ENCODE peak calls at places on chromosomes 2 and 18, in five cellular contexts. One of them, this sample, is unnamed.

GRCh38 chr18:75612491-75612890 is 185.0 kb upstream of the SMIM21 start:
- DNase-seq in dorsolateral prefrontal cortex: no peak
- DNase-seq in sigmoid colon: no peak
- DNase-seq in brain microvascular endothelial cell: no peak
- DNase-seq in A549: no peak
- DNase-seq in this sample: no peak

GRCh38 chr18:37987901-37988300 is 422.3 kb upstream of the CELF4 start:
- DNase-seq in dorsolateral prefrontal cortex: no peak
- DNase-seq in sigmoid colon: no peak
- DNase-seq in brain microvascular endothelial cell: no peak
- DNase-seq in A549: no peak
- DNase-seq in this sample: no peak

GRCh38 chr18:31722369-31722957 is 38.1 kb upstream of the B4GALT6 start:
- DNase-seq in dorsolateral prefrontal cortex: peak
- DNase-seq in sigmoid colon: peak
- DNase-seq in brain microvascular endothelial cell: peak
- DNase-seq in A549: peak
- DNase-seq in this sample: no peak

GRCh38 chr18:11279461-11279860 is 130.1 kb upstream of the PIEZO2 start:
- DNase-seq in dorsolateral prefrontal cortex: no peak
- DNase-seq in sigmoid colon: no peak
- DNase-seq in brain microvascular endothelial cell: no peak
- DNase-seq in A549: no peak
- DNase-seq in this sample: no peak

GRCh38 chr18:76817888-76818611 is 4.3 kb upstream of the ZNF236 start:
- DNase-seq in dorsolateral prefrontal cortex: no peak
- DNase-seq in sigmoid colon: no peak
- DNase-seq in brain microvascular endothelial cell: no peak
- DNase-seq in A549: no peak
- DNase-seq in this sample: no peak

GRCh38 chr18:35083174-35083712 is 42.0 kb downstream of the MAPRE2 start:
- DNase-seq in dorsolateral prefrontal cortex: no peak
- DNase-seq in sigmoid colon: no peak
- DNase-seq in brain microvascular endothelial cell: no peak
- DNase-seq in A549: no peak
- DNase-seq in this sample: no peak

GRCh38 chr2:37168217-37168981 is 11.6 kb upstream of the EIF2AK2 start:
- DNase-seq in dorsolateral prefrontal cortex: no peak
- DNase-seq in sigmoid colon: no peak
- DNase-seq in brain microvascular endothelial cell: peak
- DNase-seq in A549: peak
- DNase-seq in this sample: no peak

GRCh38 chr2:63861220-63861822 is 19.6 kb downstream of the UGP2 start:
- DNase-seq in dorsolateral prefrontal cortex: no peak
- DNase-seq in sigmoid colon: peak
- DNase-seq in brain microvascular endothelial cell: peak
- DNase-seq in A549: peak
- DNase-seq in this sample: no peak

GRCh38 chr2:240451108-240451611 is 15.7 kb downstream of the GPC1 start:
- DNase-seq in dorsolateral prefrontal cortex: peak
- DNase-seq in sigmoid colon: peak
- DNase-seq in brain microvascular endothelial cell: no peak
- DNase-seq in A549: no peak
- DNase-seq in this sample: no peak

GRCh38 chr2:216116418-216116817 is 7.3 kb downstream of the XRCC5 start:
- DNase-seq in dorsolateral prefrontal cortex: no peak
- DNase-seq in sigmoid colon: no peak
- DNase-seq in brain microvascular endothelial cell: no peak
- DNase-seq in A549: no peak
- DNase-seq in this sample: no peak

GRCh38 chr2:37582911-37583310 is 88.5 kb downstream of the CDC42EP3 start:
- DNase-seq in dorsolateral prefrontal cortex: no peak
- DNase-seq in sigmoid colon: no peak
- DNase-seq in brain microvascular endothelial cell: no peak
- DNase-seq in A549: no peak
- DNase-seq in this sample: no peak

GRCh38 chr18:28125051-28125450 is 51.9 kb downstream of the CDH2 start:
- DNase-seq in dorsolateral prefrontal cortex: no peak
- DNase-seq in sigmoid colon: no peak
- DNase-seq in brain microvascular endothelial cell: no peak
- DNase-seq in A549: no peak
- DNase-seq in this sample: no peak

GRCh38 chr2:174858745-174859144 is 94.5 kb upstream of the CHRNA1 start:
- DNase-seq in dorsolateral prefrontal cortex: no peak
- DNase-seq in sigmoid colon: no peak
- DNase-seq in brain microvascular endothelial cell: no peak
- DNase-seq in A549: no peak
- DNase-seq in this sample: no peak

GRCh38 chr18:69469444-69469919 is 68.8 kb downstream of the DOK6 start:
- DNase-seq in dorsolateral prefrontal cortex: no peak
- DNase-seq in sigmoid colon: peak
- DNase-seq in brain microvascular endothelial cell: no peak
- DNase-seq in A549: peak
- DNase-seq in this sample: no peak

GRCh38 chr2:180761224-180761623 is 219.2 kb upstream of the UBE2E3 start:
- DNase-seq in dorsolateral prefrontal cortex: no peak
- DNase-seq in sigmoid colon: no peak
- DNase-seq in brain microvascular endothelial cell: peak
- DNase-seq in A549: no peak
- DNase-seq in this sample: no peak

GRCh38 chr18:3117493-3118192 is 102.1 kb downstream of the MYOM1 start:
- DNase-seq in dorsolateral prefrontal cortex: no peak
- DNase-seq in sigmoid colon: no peak
- DNase-seq in brain microvascular endothelial cell: no peak
- DNase-seq in A549: no peak
- DNase-seq in this sample: no peak

GRCh38 chr18:55779461-55779710 is 191.4 kb upstream of the TCF4 start:
- DNase-seq in dorsolateral prefrontal cortex: no peak
- DNase-seq in sigmoid colon: no peak
- DNase-seq in brain microvascular endothelial cell: no peak
- DNase-seq in A549: no peak
- DNase-seq in this sample: no peak

GRCh38 chr2:71951067-71951436 is 196.6 kb downstream of the CYP26B1 start:
- DNase-seq in dorsolateral prefrontal cortex: no peak
- DNase-seq in sigmoid colon: no peak
- DNase-seq in brain microvascular endothelial cell: no peak
- DNase-seq in A549: no peak
- DNase-seq in this sample: no peak

GRCh38 chr2:191811807-191812602 is 34.9 kb downstream of the CAVIN2 start:
- DNase-seq in dorsolateral prefrontal cortex: peak
- DNase-seq in sigmoid colon: peak
- DNase-seq in brain microvascular endothelial cell: peak
- DNase-seq in A549: peak
- DNase-seq in this sample: no peak

GRCh38 chr2:220499281-220499680 is 871.9 kb downstream of the SLC4A3 start:
- DNase-seq in dorsolateral prefrontal cortex: peak
- DNase-seq in sigmoid colon: no peak
- DNase-seq in brain microvascular endothelial cell: peak
- DNase-seq in A549: peak
- DNase-seq in this sample: no peak

GRCh38 chr18:46469186-46469915 is 187.7 kb downstream of the LOXHD1 start:
- DNase-seq in dorsolateral prefrontal cortex: no peak
- DNase-seq in sigmoid colon: no peak
- DNase-seq in brain microvascular endothelial cell: no peak
- DNase-seq in A549: no peak
- DNase-seq in this sample: no peak

GRCh38 chr2:16608661-16609643 is 56.7 kb downstream of the CYRIA start:
- DNase-seq in dorsolateral prefrontal cortex: peak
- DNase-seq in sigmoid colon: peak
- DNase-seq in brain microvascular endothelial cell: peak
- DNase-seq in A549: peak
- DNase-seq in this sample: peak

GRCh38 chr18:66342577-66342976 is 261.3 kb downstream of the CDH19 start:
- DNase-seq in dorsolateral prefrontal cortex: no peak
- DNase-seq in sigmoid colon: no peak
- DNase-seq in brain microvascular endothelial cell: no peak
- DNase-seq in A549: no peak
- DNase-seq in this sample: no peak

GRCh38 chr2:55710025-55710424 is 16.4 kb upstream of the PNPT1 start:
- DNase-seq in dorsolateral prefrontal cortex: no peak
- DNase-seq in sigmoid colon: no peak
- DNase-seq in brain microvascular endothelial cell: no peak
- DNase-seq in A549: no peak
- DNase-seq in this sample: no peak

GRCh38 chr2:75606851-75607798 is 39.5 kb upstream of the MRPL19 start:
- DNase-seq in dorsolateral prefrontal cortex: no peak
- DNase-seq in sigmoid colon: no peak
- DNase-seq in brain microvascular endothelial cell: peak
- DNase-seq in A549: no peak
- DNase-seq in this sample: no peak

GRCh38 chr2:11785611-11785940 is 39.1 kb downstream of the LPIN1 start:
- DNase-seq in dorsolateral prefrontal cortex: no peak
- DNase-seq in sigmoid colon: no peak
- DNase-seq in brain microvascular endothelial cell: no peak
- DNase-seq in A549: no peak
- DNase-seq in this sample: no peak

GRCh38 chr2:187118331-187119099 is 269.5 kb upstream of the ZSWIM2 start:
- DNase-seq in dorsolateral prefrontal cortex: no peak
- DNase-seq in sigmoid colon: no peak
- DNase-seq in brain microvascular endothelial cell: no peak
- DNase-seq in A549: no peak
- DNase-seq in this sample: no peak

GRCh38 chr2:18949871-18950597 is 360.7 kb upstream of the NT5C1B start:
- DNase-seq in dorsolateral prefrontal cortex: no peak
- DNase-seq in sigmoid colon: no peak
- DNase-seq in brain microvascular endothelial cell: peak
- DNase-seq in A549: peak
- DNase-seq in this sample: no peak

GRCh38 chr2:16625201-16625729 is 40.4 kb downstream of the CYRIA start:
- DNase-seq in dorsolateral prefrontal cortex: no peak
- DNase-seq in sigmoid colon: no peak
- DNase-seq in brain microvascular endothelial cell: no peak
- DNase-seq in A549: no peak
- DNase-seq in this sample: no peak

GRCh38 chr2:145411493-145411892 is 891.6 kb upstream of the ZEB2 start:
- DNase-seq in dorsolateral prefrontal cortex: no peak
- DNase-seq in sigmoid colon: no peak
- DNase-seq in brain microvascular endothelial cell: no peak
- DNase-seq in A549: no peak
- DNase-seq in this sample: no peak

GRCh38 chr2:23691576-23691975 is 235.3 kb downstream of the ATAD2B start:
- DNase-seq in dorsolateral prefrontal cortex: no peak
- DNase-seq in sigmoid colon: no peak
- DNase-seq in brain microvascular endothelial cell: no peak
- DNase-seq in A549: no peak
- DNase-seq in this sample: no peak

DNA sequence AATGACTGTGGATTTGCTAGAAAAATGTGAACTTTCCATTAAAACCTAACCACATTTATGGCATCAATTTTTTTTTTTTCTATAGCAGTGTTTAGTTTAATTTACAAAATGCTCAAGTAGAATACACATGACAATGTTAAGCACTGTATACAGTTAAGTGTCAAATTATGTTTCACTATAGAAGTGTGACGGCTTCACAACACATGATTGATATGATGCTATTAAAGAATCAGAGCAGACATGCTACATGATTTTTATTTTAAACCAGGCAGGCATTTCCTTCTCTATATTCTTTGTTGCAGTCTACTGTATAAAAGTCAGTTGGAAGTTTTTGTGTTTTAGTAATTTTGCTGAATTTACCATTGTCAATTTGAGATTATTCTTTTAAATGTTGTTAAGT is 43.6 kb downstream of the PROKR1 start:
- DNase-seq in dorsolateral prefrontal cortex: no peak
- DNase-seq in sigmoid colon: no peak
- DNase-seq in brain microvascular endothelial cell: no peak
- DNase-seq in A549: no peak
- DNase-seq in this sample: no peak
- H3K4me3 ChIP-seq in dorsolateral prefrontal cortex: no peak
- H3K4me3 ChIP-seq in sigmoid colon: no peak
- H3K4me3 ChIP-seq in brain microvascular endothelial cell: no peak
- H3K4me3 ChIP-seq in A549: no peak
- H3K4me3 ChIP-seq in this sample: no peak

GRCh38 chr2:241859017-241859435 is 332 bp upstream of the PDCD1 start:
- DNase-seq in dorsolateral prefrontal cortex: no peak
- DNase-seq in sigmoid colon: no peak
- DNase-seq in brain microvascular endothelial cell: no peak
- DNase-seq in A549: no peak
- DNase-seq in this sample: no peak

GRCh38 chr2:241860184-241861078 is 1.7 kb upstream of the PDCD1 start:
- DNase-seq in dorsolateral prefrontal cortex: peak
- DNase-seq in sigmoid colon: peak
- DNase-seq in brain microvascular endothelial cell: no peak
- DNase-seq in A549: no peak
- DNase-seq in this sample: no peak

GRCh38 chr2:241858206-241859016 is at the start of gene PDCD1:
- DNase-seq in dorsolateral prefrontal cortex: peak
- DNase-seq in sigmoid colon: peak
- DNase-seq in brain microvascular endothelial cell: no peak
- DNase-seq in A549: no peak
- DNase-seq in this sample: no peak

GRCh38 chr2:241861264-241861663 is 2.6 kb upstream of the PDCD1 start:
- DNase-seq in dorsolateral prefrontal cortex: no peak
- DNase-seq in sigmoid colon: no peak
- DNase-seq in brain microvascular endothelial cell: no peak
- DNase-seq in A549: no peak
- DNase-seq in this sample: no peak

DNA sequence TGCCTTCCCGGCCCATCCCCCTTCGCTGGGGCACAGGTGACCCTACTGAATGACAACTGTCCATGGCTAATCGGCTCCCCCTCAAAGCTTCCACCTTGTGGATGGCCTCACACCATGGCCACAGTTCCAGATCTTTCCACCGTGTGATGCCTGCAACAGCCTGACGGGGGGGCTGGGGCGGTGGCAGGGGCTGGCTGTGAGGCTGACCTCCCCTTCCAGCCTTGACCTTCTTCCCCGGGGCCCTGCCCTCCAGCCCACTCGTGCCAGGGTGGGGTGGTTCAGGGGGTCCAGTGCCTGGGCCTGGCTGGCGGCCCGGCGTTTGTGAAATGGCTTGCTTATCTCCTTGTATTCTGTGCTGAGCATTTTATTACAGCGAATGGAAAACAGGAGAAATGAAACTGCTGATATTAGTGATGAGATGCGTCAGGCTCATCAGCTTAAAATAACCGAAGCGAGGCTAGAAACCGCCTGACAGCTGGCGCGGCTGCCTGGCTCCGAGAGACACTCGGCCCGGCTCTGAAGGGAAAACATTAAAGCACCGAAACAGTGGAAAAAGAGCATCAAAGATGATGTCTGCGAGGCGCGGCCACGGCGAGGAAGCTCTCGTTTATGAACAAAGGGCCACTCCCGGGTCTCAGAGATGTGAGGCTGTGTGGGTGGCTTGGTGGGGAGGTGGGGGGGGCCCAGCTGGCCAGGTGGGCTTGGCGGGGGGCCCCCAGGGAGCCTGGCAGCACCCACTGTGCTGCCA is 916 bp upstream of the PDCD1 start:
- DNase-seq in dorsolateral prefrontal cortex: peak
- DNase-seq in sigmoid colon: peak
- DNase-seq in brain microvascular endothelial cell: no peak
- DNase-seq in A549: no peak
- DNase-seq in this sample: no peak
- H3K27ac ChIP-seq in dorsolateral prefrontal cortex: peak
- H3K27ac ChIP-seq in sigmoid colon: peak
- H3K27ac ChIP-seq in brain microvascular endothelial cell: no peak
- H3K27ac ChIP-seq in A549: no peak
- H3K27ac ChIP-seq in this sample: peak

GRCh38 chr2:110876167-110876999 is 144.0 kb downstream of the ACOXL start:
- DNase-seq in dorsolateral prefrontal cortex: no peak
- DNase-seq in sigmoid colon: no peak
- DNase-seq in brain microvascular endothelial cell: no peak
- DNase-seq in A549: no peak
- DNase-seq in this sample: no peak
- TF ChIP-seq CTCF in dorsolateral prefrontal cortex: no peak
- TF ChIP-seq CTCF in sigmoid colon: no peak
- TF ChIP-seq CTCF in brain microvascular endothelial cell: no peak
- TF ChIP-seq CTCF in A549: peak
- TF ChIP-seq CTCF in this sample: no peak

GRCh38 chr2:26185954-26186353 is 13.1 kb downstream of the GAREM2 start:
- DNase-seq in dorsolateral prefrontal cortex: no peak
- DNase-seq in sigmoid colon: peak
- DNase-seq in brain microvascular endothelial cell: no peak
- DNase-seq in A549: no peak
- DNase-seq in this sample: no peak
- H3K4me3 ChIP-seq in dorsolateral prefrontal cortex: no peak
- H3K4me3 ChIP-seq in sigmoid colon: no peak
- H3K4me3 ChIP-seq in brain microvascular endothelial cell: no peak
- H3K4me3 ChIP-seq in A549: no peak
- H3K4me3 ChIP-seq in this sample: peak

This sample was measured in coronary artery.